ENCODE peak calls at places on chromosomes 2 and 18, in eight cellular contexts. D is tibial nerve, N is lower lobe of right lung, L is AG04450, I is PC-3, R is suprapubic skin, M is right atrium auricular region, U is cardiac muscle cell. H is an unnamed sample.

GRCh38 chr18:61896767-61897166 is 4.0 kb upstream of the RNF152 start:
- DNase-seq in D (no peak), N (no peak), L (no peak), I (no peak), R (no peak), M (no peak), U (peak), H (no peak)

GRCh38 chr2:26848336-26849055 is 564 bp downstream of the DPYSL5 start:
- DNase-seq in D (no peak), N (no peak), L (no peak), I (no peak), R (no peak), M (no peak), U (peak), H (no peak)

GRCh38 chr18:2406544-2406943 is 164.8 kb downstream of the METTL4 start:
- DNase-seq in D (no peak), N (no peak), L (peak), I (peak), R (no peak), M (no peak), U (peak), H (no peak)

GRCh38 chr2:62501794-62502500 is 4.0 kb downstream of the TMEM17 start:
- DNase-seq in D (no peak), N (no peak), L (peak), I (peak), R (no peak), M (no peak), U (peak), H (no peak)

GRCh38 chr2:13056259-13056843 is 339.6 kb downstream of the TRIB2 start:
- DNase-seq in D (no peak), N (no peak), L (no peak), I (peak), R (no peak), M (no peak), U (peak), H (no peak)

GRCh38 chr18:37484893-37485834 is 80.4 kb downstream of the CELF4 start:
- DNase-seq in D (no peak), N (no peak), L (no peak), I (no peak), R (no peak), M (no peak), U (peak), H (no peak)

GRCh38 chr2:19543271-19544019 is 185.0 kb upstream of the OSR1 start:
- DNase-seq in D (no peak), N (no peak), L (no peak), I (peak), R (no peak), M (no peak), U (peak), H (no peak)

GRCh38 chr2:241364781-241365180 is 8.7 kb downstream of the FARP2 start:
- DNase-seq in D (no peak), N (no peak), L (no peak), I (no peak), R (no peak), M (no peak), U (no peak), H (no peak)

GRCh38 chr2:26136431-26136830 is 36.5 kb upstream of the GAREM2 start:
- DNase-seq in D (no peak), N (no peak), L (no peak), I (no peak), R (no peak), M (no peak), U (no peak), H (no peak)

GRCh38 chr2:185082749-185083148 is 484.4 kb downstream of the ZNF804A start:
- DNase-seq in D (no peak), N (no peak), L (no peak), I (no peak), R (no peak), M (no peak), U (no peak), H (no peak)

GRCh38 chr2:199804831-199805230 is 46.2 kb downstream of the FTCDNL1 start:
- DNase-seq in D (no peak), N (no peak), L (no peak), I (no peak), R (no peak), M (no peak), U (no peak), H (no peak)

GRCh38 chr2:109402980-109403840 is 210.6 kb downstream of the SEPTIN10 start:
- DNase-seq in D (no peak), N (no peak), L (no peak), I (no peak), R (no peak), M (no peak), U (no peak), H (no peak)

GRCh38 chr2:105781274-105781673 is 36.6 kb downstream of the NCK2 start:
- DNase-seq in D (no peak), N (no peak), L (no peak), I (no peak), R (no peak), M (no peak), U (peak), H (no peak)

GRCh38 chr2:53417385-53417784 is 350.2 kb upstream of the CHAC2 start:
- DNase-seq in D (no peak), N (no peak), L (no peak), I (no peak), R (no peak), M (no peak), U (no peak), H (no peak)

GRCh38 chr2:188676012-188676405 is 298.2 kb upstream of the COL3A1 start:
- DNase-seq in D (no peak), N (no peak), L (no peak), I (no peak), R (no peak), M (no peak), U (peak), H (no peak)

GRCh38 chr2:176435691-176436215 is 166.5 kb downstream of the MTX2 start:
- DNase-seq in D (no peak), N (no peak), L (no peak), I (no peak), R (no peak), M (no peak), U (no peak), H (no peak)

GRCh38 chr18:37188016-37188791 is 359.3 kb downstream of the KIAA1328 start:
- DNase-seq in D (no peak), N (no peak), L (no peak), I (no peak), R (no peak), M (no peak), U (no peak), H (no peak)

GRCh38 chr2:96797066-96797625 is 18.9 kb upstream of the CNNM3 start:
- DNase-seq in D (no peak), N (peak), L (no peak), I (no peak), R (no peak), M (no peak), U (no peak), H (no peak)

GRCh38 chr18:37701967-37702366 is 136.4 kb upstream of the CELF4 start:
- DNase-seq in D (no peak), N (no peak), L (no peak), I (no peak), R (no peak), M (no peak), U (no peak), H (no peak)

GRCh38 chr2:25431604-25432003 is 89.9 kb upstream of the DNMT3A start:
- DNase-seq in D (no peak), N (no peak), L (no peak), I (no peak), R (no peak), M (no peak), U (no peak), H (no peak)

GRCh38 chr2:9717886-9718451 is 87.2 kb upstream of the YWHAQ start:
- DNase-seq in D (no peak), N (no peak), L (no peak), I (no peak), R (no peak), M (no peak), U (no peak), H (no peak)

GRCh38 chr2:68837164-68837860 is 33.9 kb downstream of the BMP10 start:
- DNase-seq in D (peak), N (peak), L (no peak), I (peak), R (no peak), M (no peak), U (peak), H (no peak)

GRCh38 chr18:59837586-59837985 is 62.2 kb upstream of the PMAIP1 start:
- DNase-seq in D (no peak), N (no peak), L (no peak), I (peak), R (peak), M (no peak), U (peak), H (no peak)

GRCh38 chr2:84757648-84758047 is 123.2 kb downstream of the TRABD2A start:
- DNase-seq in D (no peak), N (no peak), L (no peak), I (no peak), R (no peak), M (no peak), U (no peak), H (no peak)

GRCh38 chr2:46451131-46451711 is 28.1 kb upstream of the TMEM247 start:
- DNase-seq in D (no peak), N (no peak), L (peak), I (peak), R (no peak), M (no peak), U (peak), H (no peak)

GRCh38 chr2:40284797-40285196 is 167.1 kb downstream of the SLC8A1 start:
- DNase-seq in D (no peak), N (no peak), L (no peak), I (peak), R (no peak), M (no peak), U (peak), H (no peak)
- TF ChIP-seq CTCF in D (no peak), N (no peak), L (no peak), I (peak), R (no peak), M (no peak), U (peak), H (no peak)

GRCh38 chr2:235643680-235644117 is 149.9 kb downstream of the AGAP1 start:
- DNase-seq in D (no peak), N (no peak), L (no peak), I (no peak), R (no peak), M (no peak), U (no peak), H (no peak)

GRCh38 chr2:235641333-235641732 is 147.5 kb downstream of the AGAP1 start:
- DNase-seq in D (no peak), N (no peak), L (no peak), I (no peak), R (no peak), M (peak), U (peak), H (no peak)

GRCh38 chr2:235640900-235641299 is 147.1 kb downstream of the AGAP1 start:
- DNase-seq in D (no peak), N (no peak), L (no peak), I (no peak), R (no peak), M (no peak), U (no peak), H (no peak)

GRCh38 chr2:235642446-235643107 is 148.7 kb downstream of the AGAP1 start:
- DNase-seq in D (no peak), N (no peak), L (no peak), I (no peak), R (no peak), M (no peak), U (peak), H (no peak)

GRCh38 chr2:235641956-235642355 is 148.1 kb downstream of the AGAP1 start:
- DNase-seq in D (no peak), N (no peak), L (no peak), I (no peak), R (no peak), M (no peak), U (no peak), H (no peak)
- H3K27ac ChIP-seq in D (peak), N (no peak), L (peak), I (no peak), R (peak), M (peak), U (no peak), H (peak)

GRCh38 chr2:65277118-65277517 is 49.5 kb downstream of the ACTR2 start:
- DNase-seq in D (no peak), N (no peak), L (no peak), I (no peak), R (peak), M (no peak), U (no peak), H (no peak)

GRCh38 chr2:65277791-65278449 is 50.3 kb downstream of the ACTR2 start:
- DNase-seq in D (no peak), N (peak), L (no peak), I (peak), R (peak), M (peak), U (no peak), H (no peak)

GRCh38 chr2:65279756-65280155 is 52.1 kb downstream of the ACTR2 start:
- DNase-seq in D (no peak), N (no peak), L (no peak), I (no peak), R (peak), M (peak), U (no peak), H (no peak)

GRCh38 chr2:65276604-65277003 is 49.0 kb downstream of the ACTR2 start:
- DNase-seq in D (no peak), N (no peak), L (no peak), I (no peak), R (no peak), M (no peak), U (no peak), H (no peak)

DNA sequence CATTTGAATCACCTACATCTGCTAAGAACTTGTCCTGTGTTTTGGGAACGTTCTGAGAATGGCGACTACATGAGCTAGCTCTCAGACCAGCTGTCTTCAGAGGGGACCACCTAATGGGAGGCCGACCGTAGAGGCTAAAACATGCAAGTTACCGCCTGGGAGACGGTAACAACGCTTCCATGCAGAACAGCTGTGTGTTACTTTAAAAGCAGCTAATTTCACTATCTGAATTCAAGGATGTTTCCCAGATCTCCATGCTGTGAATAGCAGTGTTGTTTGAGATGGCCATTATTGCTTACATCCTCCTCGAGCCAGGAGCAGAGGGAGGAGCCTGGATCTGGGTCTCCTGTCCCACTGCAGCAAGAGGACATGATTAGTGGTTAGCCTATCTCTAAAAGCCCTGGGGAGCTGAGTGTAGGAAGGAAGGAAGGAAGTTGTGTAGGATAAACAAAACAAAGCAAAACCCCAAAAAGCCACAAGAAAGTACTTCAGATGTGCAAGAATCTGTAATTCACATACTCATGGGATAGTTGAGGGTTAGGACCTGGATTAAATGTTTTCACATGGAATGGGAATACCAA is 50.9 kb downstream of the ACTR2 start:
- DNase-seq in D (no peak), N (no peak), L (no peak), I (no peak), R (no peak), M (peak), U (peak), H (no peak)
- H3K4me3 ChIP-seq in D (no peak), N (peak), L (no peak), I (no peak), R (no peak), M (no peak), U (no peak), H (no peak)

GRCh38 chr2:219551863-219552381 is 8.1 kb downstream of the TMEM198 start:
- DNase-seq in D (no peak), N (no peak), L (no peak), I (no peak), R (no peak), M (peak), U (no peak), H (no peak)
- TF ChIP-seq CTCF in D (no peak), N (no peak), L (no peak), I (no peak), R (no peak), M (no peak), U (no peak), H (no peak)

GRCh38 chr2:215498411-215498810 is 62.5 kb upstream of the FN1 start:
- DNase-seq in D (no peak), N (no peak), L (no peak), I (no peak), R (no peak), M (no peak), U (peak), H (no peak)

GRCh38 chr2:215504547-215504946 is 68.7 kb upstream of the FN1 start:
- DNase-seq in D (no peak), N (no peak), L (no peak), I (no peak), R (no peak), M (no peak), U (peak), H (no peak)

GRCh38 chr2:215503381-215503780 is 67.5 kb upstream of the FN1 start:
- DNase-seq in D (no peak), N (no peak), L (no peak), I (no peak), R (no peak), M (no peak), U (no peak), H (no peak)

GRCh38 chr2:215500466-215500865 is 64.6 kb upstream of the FN1 start:
- DNase-seq in D (no peak), N (no peak), L (no peak), I (no peak), R (no peak), M (no peak), U (no peak), H (no peak)

GRCh38 chr2:215499330-215499729 is 63.5 kb upstream of the FN1 start:
- DNase-seq in D (no peak), N (no peak), L (no peak), I (no peak), R (no peak), M (no peak), U (peak), H (no peak)
- H3K27ac ChIP-seq in D (no peak), N (no peak), L (no peak), I (no peak), R (no peak), M (no peak), U (no peak), H (no peak)

DNA sequence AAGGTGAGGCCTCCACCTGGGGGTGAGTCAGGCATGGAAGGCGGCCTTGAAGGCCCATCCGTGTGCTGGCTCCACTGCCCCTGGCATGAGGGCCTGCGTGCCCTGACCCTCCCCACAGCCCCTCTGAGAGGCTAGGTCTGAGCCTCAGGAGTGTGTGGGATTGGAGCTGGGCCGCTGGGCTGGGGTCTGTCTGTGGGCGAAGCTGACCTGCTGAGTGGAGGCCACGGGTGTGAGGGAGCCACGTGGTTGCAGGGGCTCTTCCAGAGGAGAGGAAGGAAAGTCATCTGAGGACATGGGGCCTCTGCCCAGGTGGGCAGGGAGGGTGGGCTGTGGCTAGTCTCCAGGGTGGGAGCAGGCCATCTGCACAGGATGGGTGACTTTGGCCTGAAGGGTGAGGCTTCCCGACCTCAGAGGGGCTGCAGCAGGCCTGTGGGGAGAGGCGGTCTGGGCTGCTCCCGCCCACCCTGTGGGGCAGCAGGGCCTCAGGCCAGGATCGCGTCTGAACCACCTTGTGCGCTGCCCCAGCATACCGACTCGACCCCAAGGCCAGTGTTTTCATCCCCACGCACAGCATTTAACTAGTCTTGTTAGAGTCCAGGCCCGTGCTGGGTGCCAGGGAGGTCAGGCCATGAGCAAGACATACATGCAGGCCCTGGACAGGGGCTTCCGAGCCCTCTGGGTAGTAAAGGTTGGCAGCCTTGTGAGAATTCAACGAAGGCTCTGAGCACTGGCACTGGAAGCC is 11.2 kb downstream of the ARHGEF4 start:
- DNase-seq in D (no peak), N (no peak), L (no peak), I (no peak), R (no peak), M (no peak), U (no peak), H (no peak)
- H3K4me3 ChIP-seq in D (no peak), N (no peak), L (no peak), I (no peak), R (no peak), M (no peak), U (no peak), H (no peak)

GRCh38 chr2:126370208-126370607 is 285.8 kb upstream of the GYPC start:
- DNase-seq in D (no peak), N (no peak), L (no peak), I (no peak), R (no peak), M (no peak), U (peak), H (no peak)
- TF ChIP-seq CTCF in D (no peak), N (no peak), L (no peak), I (no peak), R (no peak), M (no peak), U (no peak), H (no peak)

H was measured in coronary artery.